ENCODE peak calls at places on chromosomes 3 and 15, in five cellular contexts. M, Y, C, X and V are unnamed samples.

GRCh38 chr15:65087873-65088642 is 11.5 kb downstream of the KBTBD13 start:
- DNase-seq in M (no peak), Y (no peak), C (no peak), X (no peak), V (no peak)

GRCh38 chr3:9552252-9552999 is 1.2 kb downstream of the LHFPL4 start:
- DNase-seq in X (peak; percentile 91), M (no peak), Y (peak; percentile 92), C (peak; percentile 78), V (no peak)

GRCh38 chr15:67998599-67999122 is 55.5 kb upstream of the PIAS1 start:
- DNase-seq in C (no peak), X (no peak), Y (no peak), M (no peak), V (no peak)

GRCh38 chr3:4983739-4984510 is 4.7 kb downstream of the BHLHE40 start:
- DNase-seq in X (no peak), C (peak; percentile 55), Y (no peak), M (no peak), V (peak; percentile 95)

GRCh38 chr3:171432548-171432947 is 27.7 kb downstream of the TNIK start:
- DNase-seq in Y (no peak), X (no peak), C (no peak), M (no peak), V (no peak)

GRCh38 chr3:55907616-55908015 is 420.5 kb upstream of the WNT5A start:
- DNase-seq in Y (no peak), C (no peak), M (no peak), X (peak; percentile 19), V (no peak)

GRCh38 chr3:64295594-64295993 is 70.3 kb upstream of the PRICKLE2 start:
- DNase-seq in Y (no peak), C (no peak), M (no peak), X (no peak), V (no peak)

GRCh38 chr3:43180027-43180426 is 74.1 kb upstream of the POMGNT2 start:
- DNase-seq in X (no peak), M (peak; percentile 73), Y (no peak), C (no peak), V (peak; percentile 26)

GRCh38 chr15:25931846-25932245 is 68.7 kb upstream of the ATP10A start:
- DNase-seq in C (no peak), Y (no peak), M (no peak), X (no peak), V (no peak)

GRCh38 chr3:12629560-12629959 is 34.4 kb downstream of the RAF1 start:
- DNase-seq in X (peak; percentile 71), M (no peak), Y (no peak), C (no peak), V (no peak)

GRCh38 chr3:13890377-13891016 is 10.6 kb upstream of the WNT7A start:
- DNase-seq in C (peak; percentile 70), M (no peak), X (no peak), Y (no peak), V (no peak)

GRCh38 chr15:99951471-99951870 is 218.2 kb upstream of the LYSMD4 start:
- DNase-seq in X (no peak), M (no peak), Y (no peak), C (no peak), V (no peak)

GRCh38 chr3:33100229-33100628 is 3.3 kb upstream of the GLB1 start:
- DNase-seq in M (no peak), C (no peak), Y (no peak), X (no peak), V (no peak)

GRCh38 chr15:55737373-55737772 is 5.6 kb downstream of the PRTG start:
- DNase-seq in Y (no peak), M (no peak), X (peak; percentile 20), C (no peak), V (no peak)

GRCh38 chr3:39202094-39202493 is 9.7 kb upstream of the XIRP1 start:
- DNase-seq in X (no peak), C (no peak), Y (no peak), M (no peak), V (no peak)

GRCh38 chr3:63727248-63727647 is 74.8 kb downstream of the SNTN start:
- DNase-seq in C (no peak), Y (no peak), X (no peak), M (no peak), V (no peak)

GRCh38 chr3:8220291-8220690 is 281.3 kb upstream of the LMCD1 start:
- DNase-seq in Y (no peak), C (no peak), X (no peak), M (peak; percentile 4), V (no peak)

GRCh38 chr3:42658091-42658770 is 4.7 kb downstream of the ZBTB47 start:
- DNase-seq in Y (peak; percentile 43), X (no peak), C (no peak), M (no peak), V (no peak)

GRCh38 chr3:69161587-69162196 is 39.3 kb upstream of the LMOD3 start:
- DNase-seq in Y (no peak), C (peak; percentile 46), M (peak; percentile 43), X (peak; percentile 51), V (peak; percentile 25)

GRCh38 chr3:54213910-54214309 is 91.6 kb downstream of the CACNA2D3 start:
- DNase-seq in C (no peak), X (no peak), Y (no peak), M (no peak), V (no peak)

GRCh38 chr3:178558637-178559036 is 22.4 kb downstream of the KCNMB2 start:
- DNase-seq in X (no peak), Y (no peak), M (no peak), C (no peak), V (no peak)

GRCh38 chr3:9986230-9986725 is 363 bp downstream of the EMC3 start:
- DNase-seq in X (no peak), M (no peak), C (no peak), Y (no peak), V (no peak)

GRCh38 chr15:66496951-66497501 is 536 bp downstream of the SNAPC5 start:
- DNase-seq in X (no peak), C (peak; percentile 38), Y (no peak), M (peak; percentile 15), V (no peak)

GRCh38 chr15:74884428-74885223 is 5.2 kb upstream of the MPI start:
- DNase-seq in C (no peak), X (no peak), Y (no peak), M (no peak), V (no peak)

GRCh38 chr15:59657635-59658125 is 365 bp upstream of the GTF2A2 start:
- DNase-seq in M (no peak), Y (peak; percentile 48), C (no peak), X (no peak), V (no peak)

GRCh38 chr3:36124118-36124796 is 256.0 kb upstream of the STAC start:
- DNase-seq in X (peak; percentile 15), Y (peak; percentile 63), M (peak; percentile 38), C (no peak), V (no peak)
- TF ChIP-seq GABPA in X (no peak), Y (no peak), M (no peak), C (no peak), V (no peak)

DNA sequence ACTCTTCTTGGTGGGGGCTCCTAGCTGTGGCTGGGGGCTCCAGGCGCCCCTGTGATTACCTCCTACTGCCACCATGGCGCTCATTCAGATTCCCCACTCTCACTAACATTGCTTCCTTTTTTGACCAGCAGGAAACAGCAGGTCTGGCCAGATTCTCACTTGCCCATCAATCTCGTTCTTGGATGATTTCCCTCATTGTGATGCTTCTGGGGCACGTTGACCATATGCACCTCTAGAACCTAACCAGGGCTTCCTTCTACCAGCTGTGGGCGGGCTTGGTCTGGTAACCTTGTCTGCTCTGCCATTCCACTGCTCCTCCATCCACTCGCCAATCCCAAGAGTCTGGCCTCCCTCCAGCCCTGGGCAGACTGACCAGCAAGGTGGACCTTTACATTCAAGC is 35.9 kb upstream of the PTPN23 start:
- DNase-seq in M (no peak), X (no peak), Y (no peak), C (no peak), V (no peak)
- H3K4me2 ChIP-seq in M (no peak overlapping the region), X (no peak overlapping the region), Y (no peak overlapping the region), C (no peak overlapping the region), V (no peak overlapping the region)

DNA sequence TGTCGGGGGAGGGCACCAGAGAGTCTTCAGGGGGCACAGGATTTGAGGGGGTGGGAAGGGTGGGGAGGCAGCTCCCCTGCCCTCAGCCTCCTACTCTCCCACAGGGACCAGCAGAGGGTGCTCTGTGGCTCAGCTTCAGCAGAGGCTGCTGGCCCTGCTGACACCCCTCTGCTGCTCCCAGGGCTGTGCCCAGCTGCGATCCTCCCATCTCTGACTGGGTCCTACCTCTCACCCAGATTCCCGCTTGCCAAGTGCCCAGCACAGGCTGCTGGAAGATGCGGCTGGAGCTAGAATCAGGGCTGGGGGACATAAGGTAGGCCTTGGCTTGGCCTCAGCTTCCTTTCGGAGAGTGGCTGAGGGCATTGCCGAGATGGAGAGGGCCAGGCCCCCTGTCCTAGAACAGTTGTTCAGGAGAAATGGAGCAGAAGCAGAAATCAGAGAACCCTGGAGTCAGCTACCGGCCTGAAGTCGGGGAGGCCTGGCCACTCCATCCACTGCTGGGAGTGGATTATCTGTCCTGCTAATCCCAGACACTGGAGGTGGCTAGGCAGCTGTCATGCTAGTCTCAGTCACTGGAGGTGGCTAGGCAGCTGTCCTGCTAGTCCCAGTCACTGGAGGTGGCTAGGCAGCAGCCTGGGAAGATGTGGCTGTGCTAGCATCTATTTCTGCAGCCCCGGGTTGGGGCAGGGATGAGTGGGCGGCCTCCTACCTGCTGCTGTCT is 3.9 kb downstream of the GRM2 start:
- DNase-seq in C (no peak), Y (no peak), X (peak; percentile 47), M (no peak), V (no peak)
- TF ChIP-seq GABPA in C (no peak), Y (no peak), X (no peak), M (no peak), V (no peak)

DNA sequence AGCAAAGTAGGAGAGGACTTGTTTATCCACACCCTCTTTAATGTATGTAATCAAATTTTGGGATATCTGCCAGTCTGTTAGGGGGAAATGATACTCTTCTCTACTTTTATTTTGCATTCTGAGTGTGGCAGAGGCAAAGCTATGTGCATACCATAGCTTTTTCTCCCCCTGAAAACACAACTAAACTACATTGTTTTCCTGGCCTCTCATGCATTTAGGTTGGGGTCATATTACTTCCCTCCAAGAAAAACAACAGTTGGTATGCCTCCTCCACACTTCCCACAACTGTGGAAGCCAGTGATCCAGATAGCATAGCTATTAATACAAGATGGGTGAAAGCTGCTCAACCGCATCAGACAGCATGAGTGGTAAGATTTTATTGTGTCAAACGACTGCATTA is 6.9 kb downstream of the RPL15 start:
- DNase-seq in M (no peak), Y (no peak), X (no peak), C (no peak), V (no peak)
- H3K4me2 ChIP-seq in M (no peak overlapping the region), Y (no peak overlapping the region), X (no peak overlapping the region), C (no peak overlapping the region), V (no peak overlapping the region)

GRCh38 chr3:128784228-128784627 is 58.2 kb downstream of the RAB7A start:
- DNase-seq in C (peak; percentile 46), M (peak; percentile 9), Y (peak; percentile 83), X (peak; percentile 48), V (no peak)

GRCh38 chr3:128784843-128785242 is 58.9 kb downstream of the RAB7A start:
- DNase-seq in M (no peak), C (no peak), X (no peak), Y (no peak), V (no peak)

GRCh38 chr3:128788268-128788869 is 62.4 kb downstream of the RAB7A start:
- DNase-seq in X (no peak), M (no peak), C (no peak), Y (no peak), V (no peak)

GRCh38 chr3:128786434-128787020 is 60.5 kb downstream of the RAB7A start:
- DNase-seq in Y (no peak), C (no peak), M (no peak), X (no peak), V (no peak)

GRCh38 chr3:128787256-128788253 is 61.6 kb downstream of the RAB7A start:
- DNase-seq in M (peak; percentile 12), C (peak; percentile 29), Y (peak; percentile 62), X (peak; percentile 47), V (no peak)
- TF ChIP-seq GABPA in M (no peak), C (no peak), Y (no peak), X (no peak), V (no peak)